ENCODE peak calls at places on chromosome 10, in nine cellular contexts. H is astrocyte of the spinal cord, R is fibroblast of pulmonary artery, V is NB4, O is Peyer's patch, G is GM06990, L is bronchial epithelial cell, M is HCT116, W is hepatocyte. I is an unnamed sample.

GRCh38 chr10:3655528-3655927 is 129.5 kb downstream of the KLF6 start:
- DNase-seq in M (no peak), W (no peak), L (no peak), H (no peak), V (no peak), O (no peak), G (no peak), R (no peak), I (no peak)

GRCh38 chr10:8758029-8758428 is 703.5 kb downstream of the GATA3 start:
- DNase-seq in W (no peak), O (no peak), M (no peak), H (peak), R (no peak), G (no peak), L (peak), V (no peak), I (no peak)

GRCh38 chr10:77989081-77989724 is 40.1 kb downstream of the POLR3A start:
- DNase-seq in G (no peak), L (no peak), H (peak), V (no peak), O (no peak), W (peak), M (no peak), R (no peak), I (no peak)

GRCh38 chr10:95360122-95360715 is 69.4 kb upstream of the PDLIM1 start:
- DNase-seq in R (peak), H (no peak), V (peak), L (peak), G (no peak), M (no peak), O (no peak), W (no peak), I (no peak)

GRCh38 chr10:34137955-34138354 is 677.1 kb downstream of the PARD3 start:
- DNase-seq in G (no peak), V (no peak), L (no peak), R (no peak), H (no peak), M (no peak), W (no peak), O (no peak), I (no peak)

GRCh38 chr10:124802313-124802675 is 675 bp downstream of the ABRAXAS2 start:
- DNase-seq in W (no peak), H (no peak), R (no peak), M (no peak), L (peak), V (peak), G (no peak), O (no peak), I (no peak)

GRCh38 chr10:104780165-104780564 is 139.1 kb downstream of the SORCS3 start:
- DNase-seq in W (no peak), G (no peak), L (no peak), V (no peak), M (no peak), O (no peak), H (no peak), R (no peak), I (no peak)

GRCh38 chr10:454860-455259 is 234.6 kb downstream of the DIP2C start:
- DNase-seq in H (peak), V (no peak), O (no peak), W (peak), G (no peak), L (peak), R (peak), M (peak), I (no peak)

GRCh38 chr10:26870766-26871165 is 10.0 kb upstream of the ABI1 start:
- DNase-seq in L (no peak), W (no peak), O (no peak), H (no peak), M (no peak), R (no peak), G (no peak), V (no peak), I (no peak)

GRCh38 chr10:96507044-96507443 is 6.7 kb downstream of the TLL2 start:
- DNase-seq in M (no peak), L (no peak), W (no peak), H (no peak), V (no peak), O (no peak), G (no peak), R (no peak), I (no peak)

GRCh38 chr10:26292058-26292457 is 75.5 kb downstream of the GAD2 start:
- DNase-seq in V (no peak), W (no peak), L (no peak), O (no peak), H (no peak), M (no peak), G (no peak), R (no peak), I (no peak)

GRCh38 chr10:117545141-117546019 is 2.8 kb downstream of the EMX2 start:
- DNase-seq in O (peak), V (no peak), H (no peak), R (no peak), L (no peak), G (no peak), W (no peak), M (no peak), I (no peak)

GRCh38 chr10:97490592-97490991 is 7.6 kb downstream of the MMS19 start:
- DNase-seq in L (no peak), G (no peak), W (no peak), R (no peak), O (no peak), M (no peak), H (no peak), V (no peak), I (peak)

GRCh38 chr10:15188629-15189028 is 20.1 kb upstream of the NMT2 start:
- DNase-seq in H (no peak), O (no peak), M (no peak), V (no peak), R (no peak), G (no peak), W (no peak), L (no peak), I (no peak)

GRCh38 chr10:70925377-70926214 is 37.2 kb upstream of the PCBD1 start:
- DNase-seq in G (peak), H (peak), V (peak), L (no peak), O (peak), R (peak), W (peak), M (no peak), I (peak)

GRCh38 chr10:43842496-43842895 is 193.8 kb upstream of the ZNF32 start:
- DNase-seq in W (no peak), O (no peak), L (no peak), V (no peak), H (no peak), M (no peak), G (no peak), R (no peak), I (no peak)

GRCh38 chr10:35079763-35080162 is 10.4 kb downstream of the CUL2 start:
- DNase-seq in M (peak), R (peak), H (peak), V (peak), G (no peak), O (no peak), W (peak), L (peak), I (no peak)

GRCh38 chr10:114541081-114541833 is 116.8 kb downstream of the ABLIM1 start:
- DNase-seq in G (no peak), R (peak), W (peak), L (peak), M (no peak), O (no peak), V (no peak), H (peak), I (no peak)

GRCh38 chr10:132329565-132330485 is 2.2 kb upstream of the LRRC27 start:
- DNase-seq in W (no peak), H (peak), V (peak), L (no peak), G (no peak), M (no peak), O (no peak), R (peak), I (no peak)

GRCh38 chr10:126235091-126235978 is 152.9 kb downstream of the ADAM12 start:
- DNase-seq in O (no peak), G (no peak), V (no peak), M (no peak), H (no peak), L (no peak), R (no peak), W (no peak), I (no peak)

GRCh38 chr10:76125900-76126299 is 694.5 kb downstream of the LRMDA start:
- DNase-seq in W (no peak), G (no peak), L (peak), V (no peak), M (no peak), H (no peak), O (no peak), R (no peak), I (no peak)

GRCh38 chr10:93437946-93438795 is 44.0 kb downstream of the MYOF start:
- DNase-seq in M (no peak), H (peak), V (no peak), R (peak), G (no peak), L (peak), O (no peak), W (peak), I (no peak)

GRCh38 chr10:86918022-86918471 is 39.4 kb downstream of the MMRN2 start:
- DNase-seq in O (no peak), G (no peak), R (peak), H (peak), V (no peak), W (no peak), L (peak), M (no peak), I (no peak)

GRCh38 chr10:46544989-46545791 is 11.3 kb downstream of the GPRIN2 start:
- DNase-seq in G (no peak), R (peak), H (no peak), O (peak), L (peak), W (no peak), V (peak), M (peak), I (peak)
- TF ChIP-seq CTCF in G (peak), R (peak), H (peak), O (peak), L (peak), W (peak), V (peak), M (peak), I (peak)

DNA sequence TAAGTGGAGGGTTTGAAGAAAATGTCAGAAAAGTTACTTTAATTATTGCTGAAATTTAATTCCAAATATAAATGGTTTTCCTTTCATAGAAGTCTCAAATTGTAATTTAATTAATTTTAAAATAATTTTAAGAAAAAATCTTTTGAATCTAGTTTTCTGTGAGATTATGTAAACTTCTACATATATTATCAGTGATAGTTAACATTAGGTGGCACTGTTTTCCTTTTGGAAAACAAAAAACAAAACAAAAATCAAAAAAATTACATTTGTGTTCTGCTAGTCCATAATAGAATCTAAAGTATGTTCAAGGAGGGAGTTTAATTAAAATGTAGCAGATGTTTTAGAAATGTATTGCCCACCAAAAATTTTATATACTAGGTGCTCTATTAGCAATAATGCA is 1456.7 kb downstream of the REEP3 start:
- DNase-seq in H (peak), O (no peak), V (no peak), W (no peak), L (no peak), G (no peak), M (no peak), R (peak), I (no peak)
- TF ChIP-seq CTCF in H (no peak), O (no peak), V (no peak), W (peak), L (no peak), G (no peak), M (no peak), R (no peak), I (no peak)

GRCh38 chr10:88190123-88190522 is 326.7 kb downstream of the PTEN start:
- DNase-seq in W (no peak), M (no peak), V (no peak), O (no peak), H (no peak), L (no peak), R (no peak), G (no peak), I (no peak)

GRCh38 chr10:88185830-88186229 is 322.4 kb downstream of the PTEN start:
- DNase-seq in W (no peak), G (no peak), L (no peak), M (no peak), V (no peak), O (no peak), R (no peak), H (no peak), I (no peak)

GRCh38 chr10:88186335-88186734 is 322.9 kb downstream of the PTEN start:
- DNase-seq in V (no peak), L (peak), H (no peak), W (no peak), O (no peak), R (peak), M (no peak), G (no peak), I (no peak)

GRCh38 chr10:88184543-88185297 is 321.3 kb downstream of the PTEN start:
- DNase-seq in O (no peak), W (no peak), L (no peak), V (no peak), G (no peak), M (no peak), R (no peak), H (no peak), I (no peak)

GRCh38 chr10:88187472-88187871 is 324.0 kb downstream of the PTEN start:
- DNase-seq in R (no peak), L (no peak), M (no peak), G (no peak), V (peak), W (no peak), O (no peak), H (no peak), I (no peak)
- TF ChIP-seq CTCF in R (no peak), L (no peak), M (no peak), G (no peak), V (no peak), W (no peak), O (no peak), H (no peak), I (no peak)

DNA sequence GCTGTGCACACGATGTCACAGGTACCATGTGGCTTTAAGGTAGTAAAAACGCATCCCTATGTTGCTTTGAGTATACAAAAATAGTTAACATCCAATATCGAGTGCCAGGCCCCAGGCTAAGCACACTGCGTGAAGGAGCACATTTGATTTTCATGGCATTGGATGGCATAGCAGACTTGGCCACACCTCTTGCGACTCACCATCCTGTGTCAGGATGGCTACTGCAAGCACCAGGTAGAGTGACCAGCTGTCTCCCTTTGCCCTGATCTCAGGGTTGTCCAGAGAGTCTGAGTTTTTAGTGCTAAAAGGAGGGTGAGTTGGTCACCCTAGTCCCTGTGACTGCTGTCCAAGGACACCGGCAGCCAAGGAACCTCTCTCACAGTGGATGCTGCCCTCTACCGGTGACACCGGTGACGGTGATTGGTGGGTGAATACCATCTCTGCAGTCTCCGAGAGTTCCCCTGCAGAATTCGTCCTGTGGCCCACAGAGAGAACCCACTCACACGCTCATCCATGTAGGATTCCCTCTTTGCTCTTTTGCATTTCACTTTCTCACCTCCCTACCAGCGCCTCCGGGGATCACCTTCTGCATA is 76.1 kb downstream of the BICC1 start:
- DNase-seq in O (no peak), G (no peak), L (peak), V (peak), M (no peak), W (no peak), R (no peak), H (no peak), I (no peak)
- TF ChIP-seq CTCF in O (no peak), G (no peak), L (peak), V (peak), M (no peak), W (no peak), R (peak), H (no peak), I (peak)

GRCh38 chr10:83934062-83934461 is 205.2 kb upstream of the GHITM start:
- DNase-seq in L (no peak), G (no peak), O (no peak), V (no peak), H (no peak), W (no peak), R (no peak), M (no peak), I (no peak)
- TF ChIP-seq CTCF in L (no peak), G (no peak), O (no peak), V (no peak), H (no peak), W (no peak), R (no peak), M (no peak), I (no peak)

GRCh38 chr10:31706921-31707571 is 221.6 kb downstream of the ARHGAP12 start:
- DNase-seq in L (no peak), V (peak), H (no peak), O (no peak), W (peak), R (peak), G (peak), M (no peak), I (peak)

GRCh38 chr10:31707578-31708411 is 220.8 kb downstream of the ARHGAP12 start:
- DNase-seq in M (no peak), H (peak), V (peak), W (peak), R (peak), O (no peak), L (peak), G (peak), I (peak)

GRCh38 chr10:31709501-31709900 is 219.1 kb downstream of the ARHGAP12 start:
- DNase-seq in O (no peak), H (no peak), W (no peak), V (no peak), R (no peak), M (no peak), G (no peak), L (no peak), I (no peak)

GRCh38 chr10:31708513-31708912 is 220.1 kb downstream of the ARHGAP12 start:
- DNase-seq in V (no peak), H (no peak), G (no peak), O (no peak), L (no peak), M (no peak), R (peak), W (no peak), I (no peak)

GRCh38 chr10:31709028-31709427 is 219.6 kb downstream of the ARHGAP12 start:
- DNase-seq in R (no peak), H (no peak), G (no peak), V (no peak), W (no peak), M (no peak), L (no peak), O (no peak), I (no peak)
- TF ChIP-seq CTCF in R (peak), H (no peak), G (peak), V (no peak), W (peak), M (peak), L (no peak), O (no peak), I (peak)

DNA sequence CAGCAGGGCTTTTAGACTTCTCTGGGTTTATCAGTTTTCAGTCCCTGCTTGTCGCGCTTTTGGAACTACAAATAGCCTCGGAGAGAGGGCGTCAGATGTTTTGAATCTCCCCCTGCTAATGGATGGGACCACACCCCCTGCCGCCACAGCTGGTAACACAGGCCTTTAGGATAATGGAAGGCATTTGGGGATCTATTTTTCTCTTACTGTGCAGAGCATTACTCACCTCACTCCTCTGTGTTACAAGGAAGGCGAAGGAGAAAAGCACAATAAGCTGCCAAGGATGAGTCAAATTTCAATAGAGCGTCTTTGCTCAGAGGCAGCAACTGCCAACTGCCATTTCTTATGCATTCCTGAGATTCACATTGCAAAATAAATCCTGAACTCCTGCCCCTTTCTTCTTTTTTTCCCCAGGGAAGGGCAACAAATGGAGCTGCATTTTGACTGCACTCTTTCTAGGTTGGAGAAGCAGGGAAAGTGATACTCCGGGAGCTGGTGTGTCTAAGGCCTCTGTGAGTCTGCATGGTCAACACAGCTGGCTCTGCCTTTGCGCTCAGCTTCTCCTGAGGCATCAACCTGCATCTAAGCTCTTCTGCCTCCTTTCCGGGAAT is 31.5 kb upstream of the SMNDC1 start:
- DNase-seq in M (no peak), R (peak), H (peak), V (no peak), L (peak), O (no peak), G (no peak), W (peak), I (no peak)
- TF ChIP-seq CTCF in M (no peak), R (peak), H (peak), V (no peak), L (no peak), O (no peak), G (no peak), W (no peak), I (no peak)

GRCh38 chr10:52566471-52567246 is 205.9 kb downstream of the MBL2 start:
- DNase-seq in V (peak), M (peak), O (no peak), G (no peak), W (peak), L (peak), R (peak), H (peak), I (no peak)
- TF ChIP-seq CTCF in V (peak), M (peak), O (peak), G (peak), W (peak), L (peak), R (peak), H (peak), I (peak)

DNA sequence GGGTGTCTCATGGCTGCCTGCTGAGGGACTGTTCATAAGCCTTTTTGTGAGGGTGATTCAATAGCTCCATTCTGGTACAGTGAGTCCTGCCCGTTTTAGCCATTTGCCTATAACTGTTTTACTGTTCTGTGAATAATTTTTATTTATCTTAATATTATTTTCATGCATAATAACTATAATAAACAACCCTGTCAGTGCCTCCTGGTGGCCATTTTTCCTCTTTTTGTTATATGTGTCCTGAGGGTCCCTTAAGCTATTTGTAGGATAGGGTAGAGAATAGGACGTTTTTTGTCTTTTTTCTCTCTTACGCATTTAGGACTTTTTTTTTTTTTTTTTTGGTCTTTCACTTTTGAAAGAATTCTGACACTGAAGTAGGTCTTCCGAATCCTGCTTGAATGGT is 2.9 kb downstream of the C1QL3 start:
- DNase-seq in R (peak), W (no peak), M (no peak), O (no peak), V (no peak), L (no peak), H (no peak), G (no peak), I (no peak)
- TF ChIP-seq CTCF in R (peak), W (peak), M (no peak), O (peak), V (peak), L (no peak), H (peak), G (peak), I (peak)

I was measured in lower lobe of right lung.